ENCODE peak calls at places on chromosomes 2 and 18, in five cellular contexts. H is naive thymus-derived CD4-positive, alpha-beta T cell; S is CD8-positive, alpha-beta memory T cell; Q is upper lobe of right lung; T is mesothelial cell of epicardium. V is an unnamed sample.

GRCh38 chr2:178237488-178238143 is 43.3 kb downstream of the OSBPL6 start:
- DNase-seq in T (no peak), Q (no peak), S (no peak), H (no peak), V (no peak)

GRCh38 chr18:22630980-22631379 is 213.3 kb upstream of the CTAGE1 start:
- DNase-seq in T (no peak), S (no peak), Q (no peak), H (no peak), V (no peak)

GRCh38 chr2:204538179-204539009 is 6.9 kb upstream of the PARD3B start:
- DNase-seq in T (no peak), H (no peak), S (no peak), Q (no peak), V (no peak)

GRCh38 chr2:29698216-29698615 is 223.2 kb downstream of the ALK start:
- DNase-seq in T (no peak), S (no peak), H (no peak), Q (no peak), V (no peak)

GRCh38 chr18:37085362-37085761 is 256.4 kb downstream of the KIAA1328 start:
- DNase-seq in T (no peak), S (no peak), Q (no peak), H (no peak), V (no peak)

GRCh38 chr2:10271946-10272345 is 30.8 kb upstream of the HPCAL1 start:
- DNase-seq in S (no peak), H (no peak), Q (peak), T (no peak), V (no peak)

GRCh38 chr2:20143263-20143662 is 81.7 kb downstream of the SDC1 start:
- DNase-seq in T (no peak), H (no peak), Q (no peak), S (no peak), V (no peak)

GRCh38 chr2:62216616-62217015 is 20.7 kb downstream of the B3GNT2 start:
- DNase-seq in Q (no peak), H (no peak), S (no peak), T (no peak), V (no peak)

GRCh38 chr2:32925976-32926707 is 20.6 kb upstream of the LTBP1 start:
- DNase-seq in T (no peak), Q (no peak), H (no peak), S (no peak), V (no peak)

GRCh38 chr2:198717451-198717850 is 740.3 kb downstream of the SATB2 start:
- DNase-seq in S (no peak), Q (no peak), H (no peak), T (no peak), V (no peak)

GRCh38 chr2:19189391-19189790 is 169.0 kb downstream of the OSR1 start:
- DNase-seq in H (no peak), T (no peak), S (no peak), Q (no peak), V (no peak)

GRCh38 chr18:79405781-79406575 is 10.2 kb downstream of the NFATC1 start:
- DNase-seq in T (no peak), H (peak), S (peak), Q (peak), V (peak)

GRCh38 chr18:46574000-46574739 is 82.8 kb downstream of the LOXHD1 start:
- DNase-seq in Q (no peak), S (no peak), H (no peak), T (no peak), V (no peak)

GRCh38 chr18:8177330-8178016 is 431.8 kb upstream of the RAB12 start:
- DNase-seq in H (no peak), T (no peak), S (no peak), Q (no peak), V (no peak)

GRCh38 chr18:63970803-63971191 is 916 bp downstream of the SERPINB8 start:
- DNase-seq in S (no peak), H (no peak), T (peak), Q (peak), V (no peak)

GRCh38 chr2:223950448-223951347 is 5.6 kb upstream of the WDFY1 start:
- DNase-seq in T (no peak), Q (no peak), H (no peak), S (no peak), V (no peak)

GRCh38 chr2:106801256-106801655 is 84.7 kb downstream of the ST6GAL2 start:
- DNase-seq in S (no peak), Q (no peak), T (no peak), H (no peak), V (no peak)

GRCh38 chr2:172283476-172283875 is 143.9 kb upstream of the ITGA6 start:
- DNase-seq in T (no peak), Q (no peak), S (no peak), H (no peak), V (no peak)

GRCh38 chr2:9629222-9630000 is 1.4 kb downstream of the YWHAQ start:
- DNase-seq in Q (no peak), H (no peak), S (no peak), T (no peak), V (no peak)

GRCh38 chr18:22999212-22999611 is 66.1 kb downstream of the RBBP8 start:
- DNase-seq in H (no peak), T (no peak), S (no peak), Q (no peak), V (no peak)

V was measured in T-helper 17 cell.